ENCODE peak calls at places on chromosomes 12 and 14, in six cellular contexts. O is HepG2, T is GM12892, Z is K562, I is H1, L is GM12878. J is an unnamed sample.

GRCh38 chr12:52059582-52060497 is 8.6 kb downstream of the NR4A1 start:
- DNase-seq in L (no peak), O (no peak), Z (no peak), T (no peak), I (no peak), J (no peak)

GRCh38 chr14:63203618-63204406 is 431 bp upstream of the RHOJ start:
- DNase-seq in Z (no peak), L (no peak), O (peak), I (peak), T (no peak), J (no peak)

GRCh38 chr12:96104566-96104965 is 69.2 kb upstream of the LTA4H start:
- DNase-seq in Z (no peak), L (no peak), O (no peak), T (no peak), I (no peak), J (no peak)

GRCh38 chr12:41944241-41944640 is 200.4 kb downstream of the GXYLT1 start:
- DNase-seq in T (no peak), L (no peak), O (no peak), Z (no peak), I (no peak), J (no peak)

GRCh38 chr12:103858953-103859601 is 18.0 kb upstream of the NT5DC3 start:
- DNase-seq in Z (peak), T (no peak), I (no peak), O (peak), L (no peak), J (no peak)

GRCh38 chr14:33452982-33453381 is 497.9 kb downstream of the EGLN3 start:
- DNase-seq in O (no peak), L (no peak), T (no peak), Z (no peak), I (no peak), J (no peak)

GRCh38 chr14:96638041-96638855 is 136.1 kb downstream of the PAPOLA start:
- DNase-seq in T (no peak), I (no peak), L (no peak), O (no peak), Z (peak), J (no peak)

GRCh38 chr14:76752744-76753143 is 8.5 kb upstream of the VASH1 start:
- DNase-seq in Z (no peak), I (no peak), O (no peak), T (no peak), L (no peak), J (no peak)

GRCh38 chr12:124497658-124498057 is 69.8 kb downstream of the NCOR2 start:
- DNase-seq in O (no peak), T (no peak), Z (no peak), I (no peak), L (no peak), J (no peak)

GRCh38 chr12:29088611-29089219 is 60.4 kb upstream of the FAR2 start:
- DNase-seq in O (peak), L (no peak), T (no peak), I (no peak), Z (peak), J (no peak)

GRCh38 chr14:98958048-98959031 is 313.7 kb downstream of the BCL11B start:
- DNase-seq in L (no peak), I (no peak), O (no peak), Z (no peak), T (no peak), J (no peak)

GRCh38 chr12:11460343-11461023 is 65.1 kb upstream of the PRB2 start:
- DNase-seq in O (no peak), L (no peak), Z (no peak), T (no peak), I (no peak), J (no peak)

GRCh38 chr14:28678887-28679286 is 87.7 kb upstream of the FOXG1 start:
- DNase-seq in O (peak), L (no peak), T (no peak), Z (no peak), I (no peak), J (no peak)

GRCh38 chr12:119302334-119303132 is 32.0 kb upstream of the CCDC60 start:
- DNase-seq in I (no peak), T (no peak), L (no peak), O (no peak), Z (no peak), J (no peak)

GRCh38 chr14:90161129-90161528 is 95.2 kb upstream of the PSMC1 start:
- DNase-seq in L (no peak), O (no peak), I (no peak), Z (no peak), T (no peak), J (no peak)

GRCh38 chr12:19397534-19397933 is 41.8 kb upstream of the AEBP2 start:
- DNase-seq in L (no peak), I (no peak), O (no peak), Z (no peak), T (no peak), J (no peak)

GRCh38 chr12:103751171-103751570 is 89.9 kb downstream of the NT5DC3 start:
- DNase-seq in L (no peak), T (no peak), O (no peak), Z (peak), I (no peak), J (peak)

GRCh38 chr14:104801284-104802119 is 601 bp downstream of the ZBTB42 start:
- DNase-seq in Z (peak), I (no peak), L (no peak), T (no peak), O (no peak), J (no peak)

GRCh38 chr12:109718390-109718789 is 4.8 kb downstream of the FAM222A start:
- DNase-seq in I (no peak), O (no peak), T (no peak), Z (no peak), L (no peak), J (no peak)

GRCh38 chr14:90398315-90398811 is 1.5 kb downstream of the CALM1 start:
- DNase-seq in T (no peak), O (no peak), L (no peak), Z (peak), I (no peak), J (peak)

GRCh38 chr12:2248901-2249381 is 196.2 kb downstream of the CACNA1C start:
- DNase-seq in L (peak), Z (no peak), O (no peak), T (peak), I (no peak), J (peak)

GRCh38 chr14:26392498-26392897 is 205.3 kb downstream of the NOVA1 start:
- DNase-seq in T (no peak), Z (no peak), L (no peak), O (no peak), I (no peak), J (no peak)

GRCh38 chr12:111482464-111482863 is 76.7 kb downstream of the SH2B3 start:
- DNase-seq in L (no peak), I (no peak), Z (no peak), O (no peak), T (no peak), J (no peak)

GRCh38 chr14:28584951-28585350 is 181.6 kb upstream of the FOXG1 start:
- DNase-seq in I (no peak), O (no peak), Z (no peak), T (no peak), L (no peak), J (no peak)

GRCh38 chr12:125193798-125194562 is 128.7 kb downstream of the AACS start:
- DNase-seq in I (no peak), T (no peak), L (no peak), Z (peak), O (no peak), J (no peak)

GRCh38 chr12:100376166-100376565 is 19.3 kb downstream of the SLC17A8 start:
- DNase-seq in O (no peak), I (no peak), T (no peak), Z (no peak), L (no peak), J (no peak)

GRCh38 chr12:117884161-117884560 is 84.6 kb downstream of the KSR2 start:
- DNase-seq in T (no peak), I (no peak), Z (no peak), O (no peak), L (no peak), J (no peak)

GRCh38 chr12:48940181-48940580 is 14.9 kb upstream of the FKBP11 start:
- DNase-seq in I (no peak), Z (no peak), T (no peak), L (no peak), O (no peak), J (no peak)

GRCh38 chr14:73887116-73887490 is 444 bp downstream of the ZNF410 start:
- DNase-seq in I (no peak), T (no peak), L (no peak), Z (no peak), O (peak), J (no peak)

GRCh38 chr12:80151131-80151530 is 51.8 kb downstream of the OTOGL start:
- DNase-seq in O (no peak), Z (no peak), L (no peak), T (no peak), I (no peak), J (no peak)

GRCh38 chr14:49975286-49975685 is 82.4 kb downstream of the ARF6 start:
- DNase-seq in O (no peak), L (no peak), Z (no peak), I (no peak), T (no peak), J (no peak)

GRCh38 chr14:99570542-99571302 is 33.3 kb downstream of the CCDC85C start:
- DNase-seq in Z (no peak), I (peak), L (no peak), O (no peak), T (no peak), J (no peak)

GRCh38 chr12:25130741-25131188 is 64.2 kb downstream of the DNAI7 start:
- DNase-seq in T (no peak), I (no peak), Z (peak), L (no peak), O (peak), J (no peak)

GRCh38 chr12:54251667-54252284 is 28.1 kb downstream of the CBX5 start:
- DNase-seq in I (no peak), T (no peak), Z (peak), O (peak), L (no peak), J (peak)

GRCh38 chr14:88166616-88167015 is 156.5 kb downstream of the KCNK10 start:
- DNase-seq in I (no peak), T (no peak), L (no peak), O (no peak), Z (no peak), J (no peak)

GRCh38 chr12:86117711-86118110 is 138.5 kb downstream of the MGAT4C start:
- DNase-seq in I (no peak), T (no peak), O (no peak), Z (no peak), L (no peak), J (no peak)

GRCh38 chr12:76927170-76927784 is 48.5 kb upstream of the CSRP2 start:
- DNase-seq in Z (peak), L (no peak), I (no peak), T (peak), O (peak), J (peak)

GRCh38 chr12:54294152-54294913 is 6.5 kb downstream of the NFE2 start:
- DNase-seq in O (peak), L (no peak), Z (peak), T (peak), I (no peak), J (peak)

GRCh38 chr12:68915055-68915454 is 17.9 kb downstream of the CPM start:
- DNase-seq in I (no peak), O (no peak), L (no peak), Z (no peak), T (no peak), J (no peak)

GRCh38 chr14:84988391-84988790 is 541.6 kb upstream of the FLRT2 start:
- DNase-seq in T (no peak), L (no peak), I (no peak), Z (no peak), O (no peak), J (no peak)

DNA sequence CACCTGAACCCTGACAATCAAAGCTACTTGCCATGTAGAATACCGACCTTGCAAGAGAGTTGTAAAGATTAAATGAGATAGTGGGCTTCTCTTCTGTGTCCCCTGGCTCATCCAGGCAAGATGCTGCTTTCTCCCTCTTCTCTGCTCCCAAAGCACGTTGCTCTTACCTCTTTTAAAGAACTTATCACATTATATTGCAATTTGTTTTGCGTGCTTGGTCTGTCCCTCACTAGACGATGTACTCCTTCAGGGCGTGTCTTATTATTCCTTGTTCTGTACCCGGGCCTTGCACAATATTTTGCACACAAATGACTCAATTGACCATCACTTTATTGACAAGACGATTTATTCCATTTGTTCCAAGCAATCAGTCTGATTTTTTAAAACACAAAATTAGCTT is 3.3 kb downstream of the DCN start:
- DNase-seq in O (no peak), Z (no peak), I (no peak), T (no peak), L (no peak), J (no peak)
- TF ChIP-seq POLR2A in O (no peak), Z (no peak), I (no peak), T (no peak), L (no peak), J (no peak)

DNA sequence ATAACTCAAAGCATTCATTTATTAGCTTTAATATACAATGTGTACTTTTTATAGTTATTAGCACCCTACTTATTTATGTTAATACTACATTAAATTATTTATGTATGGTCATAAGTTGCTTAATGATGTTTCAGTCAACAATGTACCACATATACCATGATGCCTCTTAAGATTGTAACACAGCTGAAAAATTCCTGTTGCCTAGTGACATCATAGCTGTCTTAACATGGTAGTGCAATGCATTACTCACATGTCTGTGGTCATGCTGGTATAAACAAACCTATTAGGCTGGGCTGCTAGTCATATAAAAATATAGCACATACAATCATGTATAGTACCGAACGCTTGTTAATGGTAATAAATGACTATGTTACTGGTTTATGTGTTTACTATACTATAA is 120.4 kb downstream of the ANO6 start:
- DNase-seq in T (no peak), L (no peak), O (no peak), Z (no peak), I (no peak), J (no peak)
- TF ChIP-seq TAF1 in T (no peak), L (no peak), O (no peak), Z (no peak), I (no peak), J (no peak)

GRCh38 chr12:120534203-120534702 is at the start of gene RNF10:
- DNase-seq in L (peak), I (peak), T (peak), O (peak), Z (peak), J (peak)
- TF ChIP-seq POLR2A in L (peak), I (peak), T (peak), O (peak), Z (peak), J (peak)

GRCh38 chr14:61240206-61240605 is 40.9 kb downstream of the TMEM30B start:
- DNase-seq in I (no peak), O (no peak), T (no peak), L (no peak), Z (no peak), J (no peak)
- TF ChIP-seq TAF1 in I (no peak), O (no peak), T (no peak), L (no peak), Z (no peak), J (no peak)

DNA sequence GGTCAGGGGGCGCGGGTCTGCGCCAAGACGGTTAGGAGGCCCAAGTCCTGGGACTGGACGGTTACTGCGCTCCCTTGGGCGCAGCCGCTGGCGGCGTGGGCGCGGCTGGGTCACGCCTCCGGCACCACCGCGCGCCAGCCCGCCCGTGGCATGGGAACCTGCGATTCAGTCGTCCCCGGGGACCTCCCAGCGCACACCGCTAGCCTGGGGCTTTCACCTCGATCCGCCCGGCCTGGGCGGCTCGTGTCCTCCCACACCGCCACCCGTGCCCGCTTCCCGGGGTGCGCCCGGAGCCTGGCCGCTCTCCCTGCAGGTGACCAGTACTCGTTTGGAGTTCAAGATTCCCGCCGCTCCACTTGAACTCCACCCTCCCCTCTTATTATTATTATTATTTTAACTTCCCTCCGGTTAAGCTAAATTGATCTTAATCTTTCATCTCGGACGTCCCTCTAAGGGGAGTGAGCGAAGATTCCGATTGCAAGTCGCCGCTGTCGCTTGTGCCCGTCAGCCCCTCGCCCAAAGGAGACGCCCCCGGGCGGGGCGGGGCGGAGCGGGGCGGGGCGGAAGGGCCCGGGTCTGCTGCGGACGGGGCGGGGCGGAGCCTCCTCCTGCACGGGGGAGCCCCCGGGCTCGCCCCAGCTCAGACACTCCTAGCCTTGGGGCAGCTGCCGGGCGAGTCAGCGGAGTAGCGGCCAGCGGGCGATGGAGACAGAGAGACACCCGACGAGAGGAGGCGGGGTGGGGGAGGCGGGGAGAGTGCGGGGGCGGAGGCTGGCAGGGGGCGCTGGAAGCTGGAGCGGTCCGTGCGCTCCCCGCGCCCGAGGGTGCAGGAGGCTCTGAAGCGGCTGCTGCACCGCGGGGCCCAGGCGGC is at the start of gene KCNMB4:
- DNase-seq in T (peak), I (peak), Z (peak), L (peak), O (peak), J (peak)
- TF ChIP-seq POLR2A in T (no peak), I (peak), Z (no peak), L (peak), O (no peak), J (no peak)

DNA sequence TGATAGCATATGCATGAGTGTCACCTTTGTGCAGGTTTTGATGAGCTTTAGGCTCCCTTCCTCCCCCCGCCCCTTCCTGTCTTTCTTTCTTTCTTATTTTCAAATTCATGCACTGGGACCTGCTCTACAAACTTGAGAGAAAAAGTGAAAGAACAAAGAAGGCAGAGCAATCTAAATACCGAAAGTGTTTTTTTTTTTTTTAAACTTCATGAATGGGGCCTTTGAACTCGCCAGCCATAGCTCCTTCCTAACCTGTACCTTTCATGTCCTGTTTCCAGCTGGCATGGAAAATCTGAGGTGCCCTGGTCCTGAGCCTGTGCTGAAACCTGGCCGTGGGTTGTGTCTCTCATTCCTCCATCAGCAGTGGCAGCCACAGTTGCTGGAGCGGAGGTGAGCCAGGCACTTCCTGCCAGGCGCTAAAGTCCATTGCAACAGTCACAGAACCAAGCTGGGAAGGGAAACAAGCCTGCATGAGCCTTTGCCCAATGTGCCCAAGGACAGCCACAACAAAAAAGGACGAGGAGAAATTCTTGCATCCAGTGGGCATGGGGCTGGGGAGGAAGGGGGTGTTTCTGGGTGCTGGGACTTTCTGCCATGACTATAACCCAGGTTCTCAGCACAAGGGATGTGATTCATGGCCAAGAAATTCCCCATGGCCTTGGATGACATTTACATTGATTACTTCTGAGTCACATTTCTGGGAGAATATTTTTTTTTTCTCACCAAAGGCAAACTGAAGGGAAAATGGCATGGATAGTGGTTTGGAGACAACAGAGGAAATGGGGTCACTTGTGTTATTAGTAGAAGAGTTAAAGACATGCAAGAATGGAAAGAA is 102.7 kb downstream of the TMEM30B start:
- DNase-seq in L (no peak), T (no peak), I (no peak), O (peak), Z (no peak), J (no peak)
- TF ChIP-seq TAF1 in L (no peak), T (no peak), I (no peak), O (peak), Z (no peak), J (no peak)

GRCh38 chr14:58637391-58638230 is at the start of gene DACT1:
- DNase-seq in L (no peak), T (peak), Z (peak), I (no peak), O (no peak), J (peak)
- TF ChIP-seq POLR2A in L (peak), T (peak), Z (no peak), I (no peak), O (no peak), J (no peak)